ENCODE peak calls at places on chromosome 13, in six cellular contexts. One of them, this sample, is unnamed. For H3K9me3, the result is how much of the 10 kb centered on the place peaks cover.

GRCh38 chr13:34654203-34654602 is 287.9 kb upstream of the NBEA start:
- DNase-seq in ascending aorta: no peak
- DNase-seq in CD8-positive, alpha-beta memory T cell: no peak
- DNase-seq in mucosa of descending colon: no peak
- DNase-seq in adrenal gland: no peak
- DNase-seq in heart right ventricle: no peak
- DNase-seq in this sample: no peak

GRCh38 chr13:113138792-113139551 is 16.4 kb downstream of the F10 start:
- DNase-seq in adrenal gland: peak
- DNase-seq in ascending aorta: peak
- DNase-seq in heart right ventricle: no peak
- DNase-seq in CD8-positive, alpha-beta memory T cell: no peak
- DNase-seq in mucosa of descending colon: no peak
- DNase-seq in this sample: no peak

GRCh38 chr13:31742102-31742695 is 2.9 kb downstream of the RXFP2 start:
- DNase-seq in CD8-positive, alpha-beta memory T cell: peak
- DNase-seq in mucosa of descending colon: peak
- DNase-seq in adrenal gland: peak
- DNase-seq in ascending aorta: peak
- DNase-seq in heart right ventricle: peak
- DNase-seq in this sample: peak

GRCh38 chr13:73399347-73400216 is 340.8 kb downstream of the KLF5 start:
- DNase-seq in ascending aorta: no peak
- DNase-seq in heart right ventricle: no peak
- DNase-seq in CD8-positive, alpha-beta memory T cell: no peak
- DNase-seq in adrenal gland: no peak
- DNase-seq in mucosa of descending colon: peak
- DNase-seq in this sample: no peak

GRCh38 chr13:50670272-50670671 is 173.2 kb downstream of the DLEU7 start:
- DNase-seq in CD8-positive, alpha-beta memory T cell: no peak
- DNase-seq in ascending aorta: no peak
- DNase-seq in mucosa of descending colon: no peak
- DNase-seq in adrenal gland: no peak
- DNase-seq in heart right ventricle: no peak
- DNase-seq in this sample: no peak

GRCh38 chr13:21240586-21240985 is 64.1 kb downstream of the MRPL57 start:
- DNase-seq in CD8-positive, alpha-beta memory T cell: no peak
- DNase-seq in adrenal gland: no peak
- DNase-seq in mucosa of descending colon: no peak
- DNase-seq in ascending aorta: no peak
- DNase-seq in heart right ventricle: no peak
- DNase-seq in this sample: peak

GRCh38 chr13:112686364-112686763 is 3.5 kb upstream of the ATP11A start:
- DNase-seq in ascending aorta: peak
- DNase-seq in adrenal gland: no peak
- DNase-seq in mucosa of descending colon: no peak
- DNase-seq in CD8-positive, alpha-beta memory T cell: no peak
- DNase-seq in heart right ventricle: no peak
- DNase-seq in this sample: no peak

GRCh38 chr13:46142692-46143238 is 37.9 kb upstream of the CPB2 start:
- DNase-seq in heart right ventricle: no peak
- DNase-seq in CD8-positive, alpha-beta memory T cell: no peak
- DNase-seq in mucosa of descending colon: no peak
- DNase-seq in ascending aorta: no peak
- DNase-seq in adrenal gland: no peak
- DNase-seq in this sample: no peak

GRCh38 chr13:73677041-73677589 is 457.1 kb downstream of the KLF12 start:
- DNase-seq in heart right ventricle: no peak
- DNase-seq in ascending aorta: no peak
- DNase-seq in CD8-positive, alpha-beta memory T cell: no peak
- DNase-seq in adrenal gland: no peak
- DNase-seq in mucosa of descending colon: no peak
- DNase-seq in this sample: no peak

GRCh38 chr13:111912991-111913781 is 153.8 kb upstream of the SOX1 start:
- DNase-seq in mucosa of descending colon: no peak
- DNase-seq in adrenal gland: no peak
- DNase-seq in heart right ventricle: no peak
- DNase-seq in ascending aorta: peak
- DNase-seq in CD8-positive, alpha-beta memory T cell: no peak
- DNase-seq in this sample: no peak

GRCh38 chr13:60583196-60583908 is 186.3 kb downstream of the TDRD3 start:
- DNase-seq in mucosa of descending colon: peak
- DNase-seq in heart right ventricle: peak
- DNase-seq in ascending aorta: no peak
- DNase-seq in CD8-positive, alpha-beta memory T cell: no peak
- DNase-seq in adrenal gland: peak
- DNase-seq in this sample: no peak

DNA sequence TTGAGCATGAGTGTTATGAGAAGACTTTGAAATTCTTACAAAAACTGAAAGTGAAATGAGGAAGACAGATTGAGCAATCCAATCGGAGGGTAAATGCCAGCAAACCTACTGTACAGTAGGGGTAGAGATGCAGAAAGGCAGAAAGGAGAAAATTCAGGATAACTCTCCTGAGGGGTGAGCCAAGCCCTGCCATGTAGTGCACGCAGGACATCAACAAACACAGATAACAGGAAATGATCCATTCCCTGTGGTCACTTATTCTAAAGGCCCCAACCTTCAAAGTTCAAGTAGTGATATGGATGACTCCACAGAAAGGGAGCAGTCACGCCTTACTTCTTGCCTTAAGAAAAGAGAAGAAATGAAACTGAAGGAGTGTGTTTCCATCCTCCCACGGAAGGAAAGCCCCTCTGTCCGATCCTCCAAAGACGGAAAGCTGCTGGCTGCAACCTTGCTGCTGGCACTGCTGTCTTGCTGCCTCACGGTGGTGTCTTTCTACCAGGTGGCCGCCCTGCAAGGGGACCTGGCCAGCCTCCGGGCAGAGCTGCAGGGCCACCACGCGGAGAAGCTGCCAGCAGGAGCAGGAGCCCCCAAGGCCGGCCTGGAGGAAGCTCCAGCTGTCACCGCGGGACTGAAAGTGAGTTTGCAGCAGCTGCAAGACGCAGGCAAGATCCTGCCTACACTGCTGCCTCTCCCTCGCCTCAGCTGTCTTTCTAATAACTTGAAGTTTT is at the start of gene TNFSF13B:
- DNase-seq in ascending aorta: no peak
- DNase-seq in heart right ventricle: peak
- DNase-seq in mucosa of descending colon: peak
- DNase-seq in CD8-positive, alpha-beta memory T cell: peak
- DNase-seq in adrenal gland: peak
- DNase-seq in this sample: peak
- H3K4me3 ChIP-seq in ascending aorta: peak
- H3K4me3 ChIP-seq in heart right ventricle: peak
- H3K4me3 ChIP-seq in mucosa of descending colon: no peak
- H3K4me3 ChIP-seq in CD8-positive, alpha-beta memory T cell: peak
- H3K4me3 ChIP-seq in adrenal gland: no peak
- H3K4me3 ChIP-seq in this sample: peak

DNA sequence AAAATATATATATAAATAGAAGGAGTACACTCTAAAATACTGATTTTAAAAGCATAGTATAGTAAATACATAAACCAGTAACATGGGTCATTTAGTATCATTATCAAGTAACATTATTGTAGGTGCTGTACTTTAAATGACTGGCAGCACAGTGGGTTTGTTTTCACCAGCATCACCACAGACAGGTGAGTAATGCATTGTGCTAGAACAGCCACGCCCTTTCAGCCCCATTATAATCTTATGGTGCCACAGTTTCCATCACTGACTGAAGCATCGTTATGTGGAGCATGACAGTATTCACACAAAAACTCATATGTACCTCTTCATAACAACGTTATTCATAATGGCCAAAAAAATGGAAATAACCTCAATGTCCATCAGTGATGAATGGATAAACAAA is 88.3 kb downstream of the DHRS12 start:
- DNase-seq in ascending aorta: no peak
- DNase-seq in adrenal gland: no peak
- DNase-seq in heart right ventricle: no peak
- DNase-seq in mucosa of descending colon: no peak
- DNase-seq in CD8-positive, alpha-beta memory T cell: no peak
- DNase-seq in this sample: no peak
- H3K9me3 ChIP-seq in ascending aorta: under half
- H3K9me3 ChIP-seq in adrenal gland: under half
- H3K9me3 ChIP-seq in heart right ventricle: under half
- H3K9me3 ChIP-seq in mucosa of descending colon: under half
- H3K9me3 ChIP-seq in CD8-positive, alpha-beta memory T cell: under half
- H3K9me3 ChIP-seq in this sample: under half

DNA sequence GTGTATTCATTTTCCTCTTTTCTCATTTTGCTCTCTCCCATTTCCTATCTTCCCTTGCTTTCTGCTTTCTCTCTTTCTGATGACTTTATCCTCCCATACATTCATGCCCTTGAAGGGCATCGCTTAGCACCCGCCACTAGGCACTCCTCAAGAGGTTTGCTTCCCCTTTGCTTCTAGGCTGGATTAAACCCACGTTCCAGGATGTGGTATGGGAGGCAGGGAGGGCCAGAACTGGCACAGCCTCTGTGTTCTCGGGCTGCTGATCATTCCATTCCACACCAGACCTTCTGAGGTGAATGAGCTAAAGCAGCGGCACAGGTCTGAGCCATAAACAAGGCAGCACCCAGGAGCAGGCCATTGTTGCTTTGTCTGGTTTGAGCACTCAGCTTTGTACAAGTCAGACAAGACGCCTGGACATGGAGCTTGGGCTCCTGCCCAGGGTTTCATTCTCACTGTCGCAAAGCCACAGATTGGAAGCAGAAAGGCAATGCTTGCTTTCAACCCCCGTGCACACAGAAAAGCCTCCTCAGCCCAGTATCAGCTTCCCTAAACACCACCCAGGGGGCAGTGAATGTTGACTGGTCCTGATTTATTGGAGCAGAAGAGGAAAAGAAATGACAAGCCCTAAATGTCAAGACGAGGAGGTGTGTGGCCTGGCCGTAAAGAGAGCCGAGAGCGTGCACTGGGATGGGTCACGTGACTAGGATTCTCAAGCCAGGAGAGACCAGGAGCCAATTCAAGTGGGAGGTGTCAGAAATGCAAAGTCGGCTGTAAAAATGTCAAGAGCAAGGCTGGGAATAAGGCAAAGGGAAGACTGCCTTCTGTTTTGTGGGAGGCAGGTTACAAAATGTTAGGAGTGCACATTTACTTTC is 218.0 kb upstream of the SERP2 start:
- DNase-seq in mucosa of descending colon: peak
- DNase-seq in ascending aorta: peak
- DNase-seq in adrenal gland: peak
- DNase-seq in CD8-positive, alpha-beta memory T cell: no peak
- DNase-seq in heart right ventricle: peak
- DNase-seq in this sample: no peak
- H3K4me3 ChIP-seq in mucosa of descending colon: no peak
- H3K4me3 ChIP-seq in ascending aorta: no peak
- H3K4me3 ChIP-seq in adrenal gland: no peak
- H3K4me3 ChIP-seq in CD8-positive, alpha-beta memory T cell: no peak
- H3K4me3 ChIP-seq in heart right ventricle: peak
- H3K4me3 ChIP-seq in this sample: no peak

GRCh38 chr13:90531744-90532143 is 815.7 kb upstream of the MIR17HG start:
- DNase-seq in heart right ventricle: no peak
- DNase-seq in CD8-positive, alpha-beta memory T cell: no peak
- DNase-seq in mucosa of descending colon: no peak
- DNase-seq in ascending aorta: no peak
- DNase-seq in adrenal gland: no peak
- DNase-seq in this sample: no peak

DNA sequence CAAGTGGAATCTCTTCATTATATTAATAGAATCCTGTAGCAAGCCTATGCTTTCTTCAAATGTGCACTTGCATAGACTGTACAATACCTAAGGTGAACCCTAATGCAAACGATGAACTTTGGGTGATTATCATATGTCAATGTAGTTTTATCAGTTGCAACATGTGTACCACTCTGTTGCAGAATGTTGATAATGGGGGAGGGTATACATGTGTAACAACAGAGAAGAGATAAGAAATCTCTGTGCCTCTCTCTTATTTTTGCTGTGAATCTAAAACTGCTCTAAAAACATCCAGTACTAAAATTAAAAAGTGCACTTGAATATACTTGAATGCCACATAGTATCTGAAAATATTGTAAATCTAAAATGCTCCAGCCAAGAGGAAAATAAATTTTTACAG is 820.8 kb upstream of the MIR17HG start:
- DNase-seq in adrenal gland: no peak
- DNase-seq in ascending aorta: no peak
- DNase-seq in CD8-positive, alpha-beta memory T cell: no peak
- DNase-seq in heart right ventricle: no peak
- DNase-seq in mucosa of descending colon: no peak
- DNase-seq in this sample: no peak
- H3K9me3 ChIP-seq in adrenal gland: under half
- H3K9me3 ChIP-seq in ascending aorta: under half
- H3K9me3 ChIP-seq in CD8-positive, alpha-beta memory T cell: under half
- H3K9me3 ChIP-seq in heart right ventricle: under half
- H3K9me3 ChIP-seq in mucosa of descending colon: under half
- H3K9me3 ChIP-seq in this sample: under half

GRCh38 chr13:51803422-51804294 is at the start of gene DHRS12:
- DNase-seq in adrenal gland: peak
- DNase-seq in heart right ventricle: peak
- DNase-seq in ascending aorta: peak
- DNase-seq in CD8-positive, alpha-beta memory T cell: peak
- DNase-seq in mucosa of descending colon: peak
- DNase-seq in this sample: peak

GRCh38 chr13:51805925-51806324 is 2.0 kb upstream of the DHRS12 start:
- DNase-seq in mucosa of descending colon: no peak
- DNase-seq in adrenal gland: no peak
- DNase-seq in CD8-positive, alpha-beta memory T cell: no peak
- DNase-seq in ascending aorta: no peak
- DNase-seq in heart right ventricle: no peak
- DNase-seq in this sample: no peak

GRCh38 chr13:51804295-51805172 is 571 bp upstream of the DHRS12 start:
- DNase-seq in heart right ventricle: peak
- DNase-seq in mucosa of descending colon: peak
- DNase-seq in CD8-positive, alpha-beta memory T cell: no peak
- DNase-seq in ascending aorta: no peak
- DNase-seq in adrenal gland: no peak
- DNase-seq in this sample: no peak

GRCh38 chr13:51806571-51806970 is 2.6 kb upstream of the DHRS12 start:
- DNase-seq in ascending aorta: no peak
- DNase-seq in CD8-positive, alpha-beta memory T cell: no peak
- DNase-seq in mucosa of descending colon: no peak
- DNase-seq in adrenal gland: peak
- DNase-seq in heart right ventricle: peak
- DNase-seq in this sample: peak

GRCh38 chr13:51805313-51805712 is 1.4 kb upstream of the DHRS12 start:
- DNase-seq in adrenal gland: no peak
- DNase-seq in CD8-positive, alpha-beta memory T cell: no peak
- DNase-seq in mucosa of descending colon: no peak
- DNase-seq in ascending aorta: no peak
- DNase-seq in heart right ventricle: no peak
- DNase-seq in this sample: no peak
- H3K4me3 ChIP-seq in adrenal gland: no peak
- H3K4me3 ChIP-seq in CD8-positive, alpha-beta memory T cell: peak
- H3K4me3 ChIP-seq in mucosa of descending colon: no peak
- H3K4me3 ChIP-seq in ascending aorta: peak
- H3K4me3 ChIP-seq in heart right ventricle: peak
- H3K4me3 ChIP-seq in this sample: no peak

This sample was measured in MG63.